ENCODE peak calls at places on chromosomes 6 and 20, in eight cellular contexts. U, R, P, D, C, G, A and E are unnamed samples.

GRCh38 chr20:64160118-64160517 is 4.1 kb upstream of the MYT1 start:
- DNase-seq in U (no peak), R (no peak), P (no peak), D (peak; percentile 73), C (no peak), G (peak; percentile 11), A (no peak), E (no peak)

GRCh38 chr6:35919085-35919826 is 1.6 kb downstream of the SRPK1 start:
- DNase-seq in U (no peak), R (no peak), P (peak; percentile 58), D (peak; percentile 31), C (no peak), G (no peak), A (no peak), E (peak; percentile 20)

GRCh38 chr6:24283043-24283985 is 74.5 kb downstream of the DCDC2 start:
- DNase-seq in U (no peak), R (peak; percentile 84), P (peak; percentile 56), D (peak; percentile 89), C (peak; percentile 71), G (peak; percentile 85), A (peak; percentile 70), E (peak; percentile 27)

GRCh38 chr6:158293122-158293521 is 19.1 kb upstream of the TULP4 start:
- DNase-seq in U (no peak), R (no peak), P (no peak), D (no peak), C (no peak), G (no peak), A (no peak), E (no peak)

GRCh38 chr20:63830821-63831593 is at the start of gene ZBTB46:
- DNase-seq in U (no peak), R (peak; percentile 76), P (peak; percentile 36), D (peak; percentile 87), C (no peak), G (peak; percentile 90), A (no peak), E (no peak)

GRCh38 chr6:16042751-16043150 is 86.1 kb upstream of the MYLIP start:
- DNase-seq in U (no peak), R (no peak), P (no peak), D (no peak), C (no peak), G (no peak), A (no peak), E (no peak)

GRCh38 chr6:157019733-157020132 is 242.6 kb downstream of the ARID1B start:
- DNase-seq in U (no peak), R (no peak), P (no peak), D (no peak), C (no peak), G (no peak), A (no peak), E (peak; percentile 37)

GRCh38 chr20:8798505-8798904 is 270.4 kb upstream of the PLCB4 start:
- DNase-seq in U (no peak), R (no peak), P (no peak), D (no peak), C (no peak), G (peak; percentile 63), A (no peak), E (no peak)

GRCh38 chr6:169589699-169590257 is 112.1 kb downstream of the WDR27 start:
- DNase-seq in U (no peak), R (no peak), P (no peak), D (no peak), C (no peak), G (no peak), A (no peak), E (peak; percentile 32)

GRCh38 chr6:162952343-162952871 is 224.6 kb downstream of the PACRG start:
- DNase-seq in U (no peak), R (no peak), P (no peak), D (no peak), C (no peak), G (no peak), A (no peak), E (no peak)

GRCh38 chr20:34549291-34549928 is 9.1 kb upstream of the MAP1LC3A start:
- DNase-seq in U (no peak), R (peak; percentile 62), P (peak; percentile 41), D (peak; percentile 56), C (no peak), G (no peak), A (no peak), E (no peak)

GRCh38 chr6:88558981-88559380 is 392.8 kb upstream of the CNR1 start:
- DNase-seq in U (no peak), R (no peak), P (no peak), D (no peak), C (no peak), G (peak; percentile 22), A (no peak), E (no peak)

GRCh38 chr6:169101981-169102380 is 151.7 kb downstream of the THBS2 start:
- DNase-seq in U (no peak), R (no peak), P (no peak), D (no peak), C (no peak), G (no peak), A (no peak), E (no peak)

GRCh38 chr6:87828044-87828443 is 126.0 kb upstream of the AKIRIN2 start:
- DNase-seq in U (no peak), R (no peak), P (no peak), D (no peak), C (no peak), G (peak; percentile 35), A (no peak), E (no peak)

GRCh38 chr20:62242196-62242595 is 3.9 kb downstream of the OSBPL2 start:
- DNase-seq in U (no peak), R (no peak), P (no peak), D (no peak), C (no peak), G (peak; percentile 11), A (no peak), E (no peak)

DNA sequence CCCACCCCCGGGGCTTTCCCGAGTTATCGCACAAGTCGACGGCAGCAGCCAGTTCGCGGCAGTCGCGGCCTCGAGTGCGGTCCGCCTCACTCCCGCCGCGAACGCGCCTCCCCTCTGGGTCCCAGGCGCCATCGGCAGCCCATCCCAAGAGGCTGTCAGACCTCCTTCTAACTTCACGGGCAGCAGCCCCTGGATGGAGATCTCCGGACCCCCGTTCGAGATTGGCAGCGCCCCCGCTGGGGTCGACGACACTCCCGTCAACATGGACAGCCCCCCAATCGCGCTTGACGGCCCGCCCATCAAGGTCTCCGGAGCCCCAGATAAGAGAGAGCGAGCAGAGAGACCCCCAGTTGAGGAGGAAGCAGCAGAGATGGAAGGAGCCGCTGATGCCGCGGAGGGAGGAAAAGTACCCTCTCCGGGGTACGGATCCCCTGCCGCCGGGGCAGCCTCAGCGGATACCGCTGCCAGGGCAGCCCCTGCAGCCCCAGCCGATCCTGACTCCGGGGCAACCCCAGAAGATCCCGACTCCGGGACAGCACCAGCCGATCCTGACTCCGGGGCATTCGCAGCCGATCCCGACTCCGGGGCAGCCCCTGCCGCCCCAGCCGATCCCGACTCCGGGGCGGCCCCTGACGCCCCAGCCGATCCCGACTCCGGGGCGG is 1.6 kb downstream of the GNAS start:
- DNase-seq in U (no peak), R (no peak), P (no peak), D (peak; percentile 41), C (no peak), G (no peak), A (no peak), E (no peak)
- H3K4me3 ChIP-seq in U (peak overlapping the region; percentile 29), R (no peak overlapping the region), P (no peak overlapping the region), D (peak overlapping the region; percentile 41), C (peak overlapping the region; percentile 10), G (peak overlapping the region; percentile 4), A (peak overlapping the region; percentile 47), E (no peak overlapping the region)

DNA sequence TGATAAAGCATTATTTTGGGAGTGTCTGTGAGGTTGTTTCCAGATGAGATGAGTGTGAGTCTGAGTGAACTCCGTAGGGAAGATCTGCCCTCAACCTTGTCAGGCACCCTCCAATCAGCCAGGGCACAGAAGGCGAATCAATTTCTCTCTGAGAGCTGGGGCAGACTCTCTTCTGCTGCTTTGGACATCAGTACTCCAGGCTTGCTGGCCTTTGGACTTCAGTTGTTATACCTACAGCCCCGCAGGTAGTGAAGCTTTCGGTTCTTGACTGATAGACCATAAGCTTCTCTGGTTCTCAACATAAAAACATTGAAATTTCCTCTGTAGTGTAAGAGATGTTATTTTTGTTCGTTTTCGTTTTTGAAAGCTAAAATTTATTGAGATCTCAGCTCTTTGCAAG is 71.4 kb downstream of the MAFB start:
- DNase-seq in U (no peak), R (no peak), P (peak; percentile 9), D (no peak), C (no peak), G (no peak), A (no peak), E (no peak)
- H3K4me3 ChIP-seq in U (no peak overlapping the region), R (no peak overlapping the region), P (no peak overlapping the region), D (no peak overlapping the region), C (no peak overlapping the region), G (no peak overlapping the region), A (no peak overlapping the region), E (no peak overlapping the region)

DNA sequence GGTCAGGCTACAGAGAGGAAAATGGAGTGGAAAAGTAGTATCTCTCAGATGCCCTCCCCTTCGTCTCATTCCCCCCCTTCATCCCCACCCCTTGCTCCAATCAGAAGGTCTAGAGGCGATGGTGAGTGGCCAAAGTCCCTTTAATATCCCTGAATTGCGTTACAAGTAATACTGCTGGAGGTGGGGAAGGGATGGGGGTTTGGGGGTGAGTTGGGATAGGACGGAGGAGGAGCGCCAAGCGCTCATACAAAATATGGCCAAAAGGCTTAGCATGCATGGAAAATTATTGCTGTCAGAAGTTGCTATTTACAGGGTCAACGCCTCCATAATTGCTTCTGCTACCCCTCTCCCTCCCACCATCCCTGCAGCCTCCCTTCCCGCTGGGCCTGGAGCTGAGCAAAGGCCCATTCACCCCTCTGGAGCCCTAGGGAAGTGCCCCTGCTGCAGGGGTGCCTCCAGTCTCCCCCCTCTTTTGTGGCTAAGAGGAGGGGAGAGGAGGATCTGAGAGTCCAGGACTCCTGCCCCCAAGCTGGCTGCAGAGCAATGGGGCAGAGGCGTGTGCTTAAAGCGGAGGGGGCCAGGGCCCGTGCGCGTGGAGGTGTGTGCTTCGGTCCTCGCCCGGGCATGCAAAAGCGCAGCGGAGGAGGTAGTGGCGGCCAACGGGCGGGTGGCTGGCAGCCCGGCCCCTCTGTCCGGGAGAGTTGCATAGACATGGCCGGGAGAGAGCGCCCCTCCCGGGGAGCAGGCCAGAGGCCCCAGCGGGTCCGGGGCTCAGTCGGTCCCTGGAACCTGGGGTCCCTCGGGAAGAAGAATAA is 8.7 kb upstream of the SRXN1 start:
- DNase-seq in U (no peak), R (no peak), P (no peak), D (peak; percentile 49), C (no peak), G (no peak), A (no peak), E (no peak)
- H3K4me3 ChIP-seq in U (no peak overlapping the region), R (no peak overlapping the region), P (no peak overlapping the region), D (peak overlapping the region; percentile 4), C (no peak overlapping the region), G (no peak overlapping the region), A (no peak overlapping the region), E (no peak overlapping the region)

DNA sequence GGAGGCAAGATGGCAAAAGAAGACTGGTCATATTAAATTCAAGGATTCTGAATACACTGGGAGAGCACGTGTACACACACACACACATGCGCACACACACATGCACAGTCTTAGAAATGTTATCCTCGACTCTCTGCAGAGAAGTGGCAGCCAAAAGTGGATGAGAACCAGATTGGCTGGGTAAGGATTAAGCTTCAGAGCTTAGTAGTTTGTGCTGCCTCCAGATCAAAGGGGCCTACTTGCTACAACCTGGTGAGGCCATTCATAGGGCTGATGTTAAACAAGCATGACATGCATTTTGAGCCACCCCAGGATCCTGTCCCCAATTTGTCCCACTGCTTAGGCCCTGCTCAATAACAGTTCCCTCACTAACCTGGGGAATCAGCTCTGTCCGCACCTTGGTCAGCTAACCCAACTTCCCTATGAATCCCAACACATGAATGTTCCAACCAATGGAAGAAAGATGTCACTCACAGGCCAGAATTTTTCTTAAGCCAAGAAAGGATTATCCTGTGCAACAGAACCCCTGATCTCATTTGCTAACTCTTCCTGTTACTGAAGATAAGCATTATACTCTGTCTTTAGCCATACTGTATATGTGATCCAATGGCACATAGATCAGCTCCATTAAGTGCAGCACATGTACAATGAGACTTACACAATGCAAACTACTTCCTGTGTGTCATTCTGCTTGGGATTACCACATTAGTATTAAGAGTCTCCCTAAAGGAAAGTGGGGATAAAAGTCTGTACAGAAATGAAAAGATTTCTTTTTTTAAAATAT is 31.0 kb downstream of the TOMM6 start:
- DNase-seq in U (no peak), R (no peak), P (no peak), D (no peak), C (no peak), G (no peak), A (no peak), E (no peak)
- H3K4me3 ChIP-seq in U (no peak overlapping the region), R (no peak overlapping the region), P (no peak overlapping the region), D (no peak overlapping the region), C (no peak overlapping the region), G (no peak overlapping the region), A (no peak overlapping the region), E (no peak overlapping the region)